ENCODE peak calls at places on chromosome 18, in four cellular contexts. One of them, this sample, is unnamed.

GRCh38 chr18:44729631-44730101 is 49.0 kb downstream of the SETBP1 start:
- DNase-seq in A549: no peak
- DNase-seq in SK-N-SH: no peak
- DNase-seq in GM12878: no peak
- DNase-seq in this sample: no peak

GRCh38 chr18:79943608-79944125 is 7.8 kb downstream of the SLC66A2 start:
- DNase-seq in A549: no peak
- DNase-seq in SK-N-SH: no peak
- DNase-seq in GM12878: no peak
- DNase-seq in this sample: no peak

GRCh38 chr18:1774261-1774660 is 797.0 kb downstream of the METTL4 start:
- DNase-seq in A549: no peak
- DNase-seq in SK-N-SH: no peak
- DNase-seq in GM12878: no peak
- DNase-seq in this sample: peak

GRCh38 chr18:23693849-23694248 is 4.6 kb downstream of the LAMA3 start:
- DNase-seq in A549: no peak
- DNase-seq in SK-N-SH: peak
- DNase-seq in GM12878: no peak
- DNase-seq in this sample: no peak

GRCh38 chr18:73614812-73615211 is 532.8 kb downstream of the FBXO15 start:
- DNase-seq in A549: no peak
- DNase-seq in SK-N-SH: no peak
- DNase-seq in GM12878: no peak
- DNase-seq in this sample: no peak

GRCh38 chr18:78738076-78738690 is 241.4 kb upstream of the SALL3 start:
- DNase-seq in A549: no peak
- DNase-seq in SK-N-SH: no peak
- DNase-seq in GM12878: no peak
- DNase-seq in this sample: no peak

GRCh38 chr18:12242658-12243260 is 11.4 kb upstream of the CIDEA start:
- DNase-seq in A549: no peak
- DNase-seq in SK-N-SH: no peak
- DNase-seq in GM12878: no peak
- DNase-seq in this sample: no peak

GRCh38 chr18:79770826-79771225 is 26.9 kb upstream of the KCNG2 start:
- DNase-seq in A549: no peak
- DNase-seq in SK-N-SH: no peak
- DNase-seq in GM12878: no peak
- DNase-seq in this sample: no peak

GRCh38 chr18:47321815-47322214 is 70.4 kb upstream of the SKOR2 start:
- DNase-seq in A549: no peak
- DNase-seq in SK-N-SH: no peak
- DNase-seq in GM12878: no peak
- DNase-seq in this sample: no peak

GRCh38 chr18:12597775-12598174 is 60.1 kb downstream of the SPIRE1 start:
- DNase-seq in A549: peak
- DNase-seq in SK-N-SH: no peak
- DNase-seq in GM12878: no peak
- DNase-seq in this sample: peak

GRCh38 chr18:48827321-48828200 is 123.2 kb downstream of the SMAD7 start:
- DNase-seq in A549: no peak
- DNase-seq in SK-N-SH: peak
- DNase-seq in GM12878: no peak
- DNase-seq in this sample: no peak

GRCh38 chr18:46051731-46052461 is 20.2 kb downstream of the PSTPIP2 start:
- DNase-seq in A549: no peak
- DNase-seq in SK-N-SH: no peak
- DNase-seq in GM12878: no peak
- DNase-seq in this sample: peak

GRCh38 chr18:7415081-7415894 is 151.8 kb upstream of the PTPRM start:
- DNase-seq in A549: no peak
- DNase-seq in SK-N-SH: no peak
- DNase-seq in GM12878: no peak
- DNase-seq in this sample: no peak

GRCh38 chr18:76566987-76567386 is 71.9 kb upstream of the ZNF516 start:
- DNase-seq in A549: no peak
- DNase-seq in SK-N-SH: no peak
- DNase-seq in GM12878: no peak
- DNase-seq in this sample: no peak

GRCh38 chr18:76565238-76566173 is 70.5 kb upstream of the ZNF516 start:
- DNase-seq in A549: no peak
- DNase-seq in SK-N-SH: peak
- DNase-seq in GM12878: no peak
- DNase-seq in this sample: peak

GRCh38 chr18:76562286-76562840 is 67.3 kb upstream of the ZNF516 start:
- DNase-seq in A549: no peak
- DNase-seq in SK-N-SH: peak
- DNase-seq in GM12878: no peak
- DNase-seq in this sample: no peak

GRCh38 chr18:76564117-76564516 is 69.1 kb upstream of the ZNF516 start:
- DNase-seq in A549: no peak
- DNase-seq in SK-N-SH: no peak
- DNase-seq in GM12878: no peak
- DNase-seq in this sample: no peak

GRCh38 chr18:76564636-76565237 is 69.7 kb upstream of the ZNF516 start:
- DNase-seq in A549: no peak
- DNase-seq in SK-N-SH: no peak
- DNase-seq in GM12878: no peak
- DNase-seq in this sample: no peak
- TF ChIP-seq PBX3 in A549: no peak
- TF ChIP-seq PBX3 in SK-N-SH: no peak
- TF ChIP-seq PBX3 in GM12878: no peak
- TF ChIP-seq PBX3 in this sample: no peak

GRCh38 chr18:63828120-63828519 is 52.9 kb downstream of the SERPINB7 start:
- DNase-seq in A549: no peak
- DNase-seq in SK-N-SH: no peak
- DNase-seq in GM12878: no peak
- DNase-seq in this sample: no peak

GRCh38 chr18:63829886-63830285 is 54.7 kb downstream of the SERPINB7 start:
- DNase-seq in A549: no peak
- DNase-seq in SK-N-SH: no peak
- DNase-seq in GM12878: no peak
- DNase-seq in this sample: no peak

GRCh38 chr18:63834471-63835113 is 52.9 kb upstream of the SERPINB2 start:
- DNase-seq in A549: no peak
- DNase-seq in SK-N-SH: no peak
- DNase-seq in GM12878: no peak
- DNase-seq in this sample: no peak

GRCh38 chr18:63832470-63832869 is 55.0 kb upstream of the SERPINB2 start:
- DNase-seq in A549: no peak
- DNase-seq in SK-N-SH: no peak
- DNase-seq in GM12878: no peak
- DNase-seq in this sample: no peak

DNA sequence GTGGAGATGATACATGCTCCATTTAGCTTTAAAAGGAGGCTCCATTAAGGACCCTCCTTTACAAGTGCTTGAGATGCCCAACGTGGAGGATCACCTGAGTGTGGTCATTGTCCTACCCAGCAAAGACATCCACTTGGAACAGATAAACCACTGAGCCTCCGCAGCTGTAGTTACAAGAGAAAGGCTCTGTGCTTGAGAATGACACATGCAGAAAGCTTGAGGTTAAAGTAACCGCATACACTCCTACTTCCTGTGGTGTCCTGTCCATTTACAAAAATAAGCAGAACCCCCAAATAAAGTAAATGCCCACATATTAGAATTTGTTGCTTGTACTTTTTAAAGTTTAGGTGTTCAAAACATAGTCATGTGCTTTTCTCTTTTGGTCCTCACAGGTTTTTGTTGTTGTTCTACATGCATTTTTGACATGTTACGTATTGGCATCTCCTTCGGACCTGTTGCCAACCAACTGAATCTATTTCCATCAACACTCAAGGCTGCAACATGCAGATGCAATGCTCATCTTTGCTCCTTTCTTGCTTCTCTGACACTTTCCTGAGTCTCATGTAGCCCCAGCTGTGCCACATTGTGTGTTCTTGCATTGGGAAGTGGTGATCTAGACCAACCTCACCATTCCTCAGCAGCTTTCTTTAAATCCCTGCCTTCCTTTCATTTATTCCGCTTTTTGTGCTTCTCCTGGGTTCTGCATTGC is 56.0 kb downstream of the SERPINB7 start:
- DNase-seq in A549: no peak
- DNase-seq in SK-N-SH: no peak
- DNase-seq in GM12878: no peak
- DNase-seq in this sample: no peak
- TF ChIP-seq PBX3 in A549: no peak
- TF ChIP-seq PBX3 in SK-N-SH: peak
- TF ChIP-seq PBX3 in GM12878: no peak
- TF ChIP-seq PBX3 in this sample: no peak

DNA sequence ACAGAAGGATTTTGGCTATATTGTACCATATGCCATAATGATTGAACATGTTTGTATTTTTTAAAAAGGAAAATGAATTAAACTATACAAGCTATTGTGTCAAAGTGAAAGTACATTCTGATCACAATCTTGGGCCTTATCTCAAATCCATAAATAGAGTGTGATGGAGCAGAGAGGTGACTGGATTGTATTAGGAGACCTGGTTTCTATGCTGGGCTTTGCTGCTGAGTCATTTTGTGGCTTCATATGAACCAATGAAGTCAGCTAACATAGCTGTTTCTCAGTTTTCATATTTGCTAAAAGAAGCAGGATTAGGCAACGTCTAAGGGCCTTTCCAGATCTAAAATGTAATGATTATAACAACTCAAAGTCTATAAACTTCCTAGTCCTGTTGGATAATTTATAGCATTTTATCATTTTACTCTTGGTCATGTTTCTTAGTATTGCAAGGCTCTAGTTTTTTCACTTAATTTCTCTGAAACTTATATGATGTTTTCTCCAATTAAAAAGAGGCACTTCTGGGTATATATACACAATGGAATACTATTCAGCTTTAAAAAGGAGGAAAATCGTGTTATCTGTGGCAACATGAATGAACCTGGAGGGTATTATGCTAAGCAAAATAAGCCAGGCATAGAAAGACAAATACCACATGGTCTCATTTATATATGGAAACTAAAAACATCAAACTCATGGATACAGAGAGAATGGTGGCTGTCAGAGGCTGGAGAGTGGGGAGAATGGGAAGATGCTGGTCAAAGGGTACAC is 112.3 kb downstream of the MEP1B start:
- DNase-seq in A549: peak
- DNase-seq in SK-N-SH: peak
- DNase-seq in GM12878: no peak
- DNase-seq in this sample: no peak
- TF ChIP-seq PBX3 in A549: no peak
- TF ChIP-seq PBX3 in SK-N-SH: peak
- TF ChIP-seq PBX3 in GM12878: no peak
- TF ChIP-seq PBX3 in this sample: no peak

GRCh38 chr18:9221040-9221439 is 84.5 kb downstream of the ANKRD12 start:
- DNase-seq in A549: no peak
- DNase-seq in SK-N-SH: no peak
- DNase-seq in GM12878: no peak
- DNase-seq in this sample: no peak
- TF ChIP-seq PBX3 in A549: no peak
- TF ChIP-seq PBX3 in SK-N-SH: no peak
- TF ChIP-seq PBX3 in GM12878: no peak
- TF ChIP-seq PBX3 in this sample: no peak

This sample was measured in HepG2.